ENCODE peak calls at places on chromosome 15, in eight cellular contexts. One of them, this sample, is unnamed.

GRCh38 chr15:82312611-82313349 is 36.5 kb downstream of the GOLGA6L10 start:
- DNase-seq in T-helper 2 cell: no peak
- DNase-seq in frontal cortex: no peak
- DNase-seq in H4: no peak
- DNase-seq in NCI-H460: no peak
- DNase-seq in activated naive CD4-positive, alpha-beta T cell treated with anti-CD3 and anti-CD28 coated beads, Interleukin-2, amount 10 ng/mL, durations not matched to agents 7 days and 5 days: no peak
- DNase-seq in hippocampal formation: no peak
- DNase-seq in T-helper 9 cell: no peak
- DNase-seq in this sample: no peak

GRCh38 chr15:49082960-49083359 is 36.7 kb upstream of the SECISBP2L start:
- DNase-seq in H4: no peak
- DNase-seq in T-helper 9 cell: no peak
- DNase-seq in hippocampal formation: no peak
- DNase-seq in T-helper 2 cell: no peak
- DNase-seq in NCI-H460: no peak
- DNase-seq in frontal cortex: no peak
- DNase-seq in activated naive CD4-positive, alpha-beta T cell treated with anti-CD3 and anti-CD28 coated beads, Interleukin-2, amount 10 ng/mL, durations not matched to agents 7 days and 5 days: no peak
- DNase-seq in this sample: no peak

GRCh38 chr15:38072507-38073277 is 138.3 kb downstream of the TMCO5A start:
- DNase-seq in T-helper 2 cell: no peak
- DNase-seq in hippocampal formation: peak; percentile 93
- DNase-seq in NCI-H460: peak; percentile 54
- DNase-seq in H4: peak; percentile 78
- DNase-seq in T-helper 9 cell: no peak
- DNase-seq in activated naive CD4-positive, alpha-beta T cell treated with anti-CD3 and anti-CD28 coated beads, Interleukin-2, amount 10 ng/mL, durations not matched to agents 7 days and 5 days: peak; percentile 27
- DNase-seq in frontal cortex: peak; percentile 76
- DNase-seq in this sample: peak; percentile 94

GRCh38 chr15:65033659-65034269 is 4.3 kb upstream of the MTFMT start:
- DNase-seq in H4: peak; percentile 39
- DNase-seq in frontal cortex: no peak
- DNase-seq in NCI-H460: peak; percentile 38
- DNase-seq in hippocampal formation: no peak
- DNase-seq in T-helper 2 cell: no peak
- DNase-seq in T-helper 9 cell: no peak
- DNase-seq in activated naive CD4-positive, alpha-beta T cell treated with anti-CD3 and anti-CD28 coated beads, Interleukin-2, amount 10 ng/mL, durations not matched to agents 7 days and 5 days: peak; percentile 57
- DNase-seq in this sample: peak; percentile 69

GRCh38 chr15:95291878-95292472 is 1038.5 kb upstream of the NR2F2 start:
- DNase-seq in T-helper 2 cell: no peak
- DNase-seq in H4: peak; percentile 25
- DNase-seq in hippocampal formation: no peak
- DNase-seq in activated naive CD4-positive, alpha-beta T cell treated with anti-CD3 and anti-CD28 coated beads, Interleukin-2, amount 10 ng/mL, durations not matched to agents 7 days and 5 days: no peak
- DNase-seq in frontal cortex: no peak
- DNase-seq in NCI-H460: peak; percentile 40
- DNase-seq in T-helper 9 cell: no peak
- DNase-seq in this sample: no peak

GRCh38 chr15:95556866-95557225 is 773.7 kb upstream of the NR2F2 start:
- DNase-seq in NCI-H460: no peak
- DNase-seq in hippocampal formation: no peak
- DNase-seq in T-helper 9 cell: no peak
- DNase-seq in T-helper 2 cell: no peak
- DNase-seq in frontal cortex: no peak
- DNase-seq in activated naive CD4-positive, alpha-beta T cell treated with anti-CD3 and anti-CD28 coated beads, Interleukin-2, amount 10 ng/mL, durations not matched to agents 7 days and 5 days: no peak
- DNase-seq in H4: no peak
- DNase-seq in this sample: no peak

GRCh38 chr15:73773428-73773827 is 20.3 kb upstream of the INSYN1 start:
- DNase-seq in NCI-H460: no peak
- DNase-seq in activated naive CD4-positive, alpha-beta T cell treated with anti-CD3 and anti-CD28 coated beads, Interleukin-2, amount 10 ng/mL, durations not matched to agents 7 days and 5 days: no peak
- DNase-seq in H4: no peak
- DNase-seq in hippocampal formation: no peak
- DNase-seq in T-helper 2 cell: no peak
- DNase-seq in T-helper 9 cell: no peak
- DNase-seq in frontal cortex: no peak
- DNase-seq in this sample: no peak

GRCh38 chr15:80990955-80991354 is 1.3 kb upstream of the MESD start:
- DNase-seq in H4: no peak
- DNase-seq in frontal cortex: no peak
- DNase-seq in T-helper 9 cell: no peak
- DNase-seq in hippocampal formation: no peak
- DNase-seq in activated naive CD4-positive, alpha-beta T cell treated with anti-CD3 and anti-CD28 coated beads, Interleukin-2, amount 10 ng/mL, durations not matched to agents 7 days and 5 days: no peak
- DNase-seq in NCI-H460: no peak
- DNase-seq in T-helper 2 cell: no peak
- DNase-seq in this sample: no peak

GRCh38 chr15:78384651-78385050 is 44.5 kb downstream of the CRABP1 start:
- DNase-seq in NCI-H460: no peak
- DNase-seq in activated naive CD4-positive, alpha-beta T cell treated with anti-CD3 and anti-CD28 coated beads, Interleukin-2, amount 10 ng/mL, durations not matched to agents 7 days and 5 days: no peak
- DNase-seq in frontal cortex: no peak
- DNase-seq in H4: no peak
- DNase-seq in T-helper 9 cell: no peak
- DNase-seq in hippocampal formation: no peak
- DNase-seq in T-helper 2 cell: no peak
- DNase-seq in this sample: no peak

GRCh38 chr15:40857601-40858351 is 13.9 kb downstream of the SPINT1 start:
- DNase-seq in NCI-H460: peak; percentile 63
- DNase-seq in T-helper 2 cell: peak; percentile 52
- DNase-seq in activated naive CD4-positive, alpha-beta T cell treated with anti-CD3 and anti-CD28 coated beads, Interleukin-2, amount 10 ng/mL, durations not matched to agents 7 days and 5 days: peak; percentile 86
- DNase-seq in H4: peak; percentile 55
- DNase-seq in frontal cortex: peak; percentile 58
- DNase-seq in T-helper 9 cell: peak; percentile 78
- DNase-seq in hippocampal formation: peak; percentile 51
- DNase-seq in this sample: peak; percentile 86

GRCh38 chr15:82044373-82045178 is 1.2 kb downstream of the MEX3B start:
- DNase-seq in T-helper 9 cell: peak; percentile 8
- DNase-seq in activated naive CD4-positive, alpha-beta T cell treated with anti-CD3 and anti-CD28 coated beads, Interleukin-2, amount 10 ng/mL, durations not matched to agents 7 days and 5 days: peak; percentile 67
- DNase-seq in NCI-H460: no peak
- DNase-seq in T-helper 2 cell: no peak
- DNase-seq in H4: no peak
- DNase-seq in hippocampal formation: no peak
- DNase-seq in frontal cortex: peak; percentile 57
- DNase-seq in this sample: peak; percentile 61

GRCh38 chr15:41332788-41333527 is at the start of gene NUSAP1:
- DNase-seq in NCI-H460: no peak
- DNase-seq in T-helper 2 cell: no peak
- DNase-seq in activated naive CD4-positive, alpha-beta T cell treated with anti-CD3 and anti-CD28 coated beads, Interleukin-2, amount 10 ng/mL, durations not matched to agents 7 days and 5 days: no peak
- DNase-seq in T-helper 9 cell: no peak
- DNase-seq in H4: no peak
- DNase-seq in hippocampal formation: no peak
- DNase-seq in frontal cortex: peak; percentile 22
- DNase-seq in this sample: no peak

GRCh38 chr15:76274226-76274625 is 37.0 kb downstream of the ETFA start:
- DNase-seq in hippocampal formation: no peak
- DNase-seq in H4: no peak
- DNase-seq in NCI-H460: no peak
- DNase-seq in frontal cortex: no peak
- DNase-seq in activated naive CD4-positive, alpha-beta T cell treated with anti-CD3 and anti-CD28 coated beads, Interleukin-2, amount 10 ng/mL, durations not matched to agents 7 days and 5 days: no peak
- DNase-seq in T-helper 9 cell: no peak
- DNase-seq in T-helper 2 cell: no peak
- DNase-seq in this sample: no peak

GRCh38 chr15:62365795-62366442 is 200.8 kb upstream of the C2CD4B start:
- DNase-seq in NCI-H460: no peak
- DNase-seq in activated naive CD4-positive, alpha-beta T cell treated with anti-CD3 and anti-CD28 coated beads, Interleukin-2, amount 10 ng/mL, durations not matched to agents 7 days and 5 days: no peak
- DNase-seq in T-helper 9 cell: no peak
- DNase-seq in frontal cortex: no peak
- DNase-seq in hippocampal formation: no peak
- DNase-seq in H4: peak; percentile 22
- DNase-seq in T-helper 2 cell: no peak
- DNase-seq in this sample: peak; percentile 32

GRCh38 chr15:27592036-27592725 is 506.9 kb downstream of the OCA2 start:
- DNase-seq in activated naive CD4-positive, alpha-beta T cell treated with anti-CD3 and anti-CD28 coated beads, Interleukin-2, amount 10 ng/mL, durations not matched to agents 7 days and 5 days: no peak
- DNase-seq in frontal cortex: no peak
- DNase-seq in NCI-H460: peak; percentile 24
- DNase-seq in hippocampal formation: no peak
- DNase-seq in H4: no peak
- DNase-seq in T-helper 2 cell: no peak
- DNase-seq in T-helper 9 cell: no peak
- DNase-seq in this sample: no peak

GRCh38 chr15:88542342-88542733 is 4.1 kb downstream of the DET1 start:
- DNase-seq in activated naive CD4-positive, alpha-beta T cell treated with anti-CD3 and anti-CD28 coated beads, Interleukin-2, amount 10 ng/mL, durations not matched to agents 7 days and 5 days: no peak
- DNase-seq in hippocampal formation: no peak
- DNase-seq in T-helper 9 cell: no peak
- DNase-seq in NCI-H460: no peak
- DNase-seq in frontal cortex: no peak
- DNase-seq in T-helper 2 cell: no peak
- DNase-seq in H4: no peak
- DNase-seq in this sample: no peak

GRCh38 chr15:31024330-31024729 is 32.9 kb upstream of the MTMR10 start:
- DNase-seq in activated naive CD4-positive, alpha-beta T cell treated with anti-CD3 and anti-CD28 coated beads, Interleukin-2, amount 10 ng/mL, durations not matched to agents 7 days and 5 days: no peak
- DNase-seq in T-helper 9 cell: no peak
- DNase-seq in H4: peak; percentile 64
- DNase-seq in hippocampal formation: no peak
- DNase-seq in T-helper 2 cell: no peak
- DNase-seq in NCI-H460: peak; percentile 75
- DNase-seq in frontal cortex: no peak
- DNase-seq in this sample: peak; percentile 27

GRCh38 chr15:40238927-40239591 is at the start of gene PAK6:
- DNase-seq in H4: peak; percentile 49
- DNase-seq in T-helper 2 cell: no peak
- DNase-seq in NCI-H460: peak; percentile 15
- DNase-seq in T-helper 9 cell: no peak
- DNase-seq in activated naive CD4-positive, alpha-beta T cell treated with anti-CD3 and anti-CD28 coated beads, Interleukin-2, amount 10 ng/mL, durations not matched to agents 7 days and 5 days: peak; percentile 45
- DNase-seq in hippocampal formation: no peak
- DNase-seq in frontal cortex: no peak
- DNase-seq in this sample: peak; percentile 40

GRCh38 chr15:57591822-57592367 is at the start of gene MYZAP:
- DNase-seq in hippocampal formation: no peak
- DNase-seq in NCI-H460: no peak
- DNase-seq in T-helper 9 cell: peak; percentile 3
- DNase-seq in T-helper 2 cell: no peak
- DNase-seq in frontal cortex: peak; percentile 56
- DNase-seq in H4: no peak
- DNase-seq in activated naive CD4-positive, alpha-beta T cell treated with anti-CD3 and anti-CD28 coated beads, Interleukin-2, amount 10 ng/mL, durations not matched to agents 7 days and 5 days: peak; percentile 74
- DNase-seq in this sample: peak; percentile 70

GRCh38 chr15:66946578-66947164 is 118.7 kb upstream of the SMAD3 start:
- DNase-seq in activated naive CD4-positive, alpha-beta T cell treated with anti-CD3 and anti-CD28 coated beads, Interleukin-2, amount 10 ng/mL, durations not matched to agents 7 days and 5 days: peak; percentile 80
- DNase-seq in H4: peak; percentile 67
- DNase-seq in T-helper 2 cell: peak; percentile 47
- DNase-seq in T-helper 9 cell: peak; percentile 62
- DNase-seq in frontal cortex: peak; percentile 37
- DNase-seq in NCI-H460: peak; percentile 75
- DNase-seq in hippocampal formation: peak; percentile 36
- DNase-seq in this sample: peak; percentile 91

GRCh38 chr15:50808728-50809127 is 43.2 kb upstream of the SPPL2A start:
- DNase-seq in activated naive CD4-positive, alpha-beta T cell treated with anti-CD3 and anti-CD28 coated beads, Interleukin-2, amount 10 ng/mL, durations not matched to agents 7 days and 5 days: no peak
- DNase-seq in T-helper 2 cell: no peak
- DNase-seq in NCI-H460: no peak
- DNase-seq in frontal cortex: no peak
- DNase-seq in hippocampal formation: no peak
- DNase-seq in T-helper 9 cell: no peak
- DNase-seq in H4: no peak
- DNase-seq in this sample: no peak

GRCh38 chr15:39077998-39078397 is 502.9 kb upstream of the THBS1 start:
- DNase-seq in activated naive CD4-positive, alpha-beta T cell treated with anti-CD3 and anti-CD28 coated beads, Interleukin-2, amount 10 ng/mL, durations not matched to agents 7 days and 5 days: no peak
- DNase-seq in frontal cortex: no peak
- DNase-seq in H4: no peak
- DNase-seq in hippocampal formation: no peak
- DNase-seq in NCI-H460: no peak
- DNase-seq in T-helper 2 cell: no peak
- DNase-seq in T-helper 9 cell: no peak
- DNase-seq in this sample: peak; percentile 29

GRCh38 chr15:74443100-74443909 is 9.5 kb upstream of the SEMA7A start:
- DNase-seq in NCI-H460: no peak
- DNase-seq in frontal cortex: no peak
- DNase-seq in T-helper 9 cell: no peak
- DNase-seq in T-helper 2 cell: no peak
- DNase-seq in hippocampal formation: no peak
- DNase-seq in H4: no peak
- DNase-seq in activated naive CD4-positive, alpha-beta T cell treated with anti-CD3 and anti-CD28 coated beads, Interleukin-2, amount 10 ng/mL, durations not matched to agents 7 days and 5 days: no peak
- DNase-seq in this sample: no peak

GRCh38 chr15:40984963-40985362 is 31.7 kb downstream of the CHAC1 start:
- DNase-seq in NCI-H460: no peak
- DNase-seq in T-helper 9 cell: no peak
- DNase-seq in hippocampal formation: no peak
- DNase-seq in T-helper 2 cell: no peak
- DNase-seq in activated naive CD4-positive, alpha-beta T cell treated with anti-CD3 and anti-CD28 coated beads, Interleukin-2, amount 10 ng/mL, durations not matched to agents 7 days and 5 days: no peak
- DNase-seq in frontal cortex: no peak
- DNase-seq in H4: no peak
- DNase-seq in this sample: peak; percentile 16

GRCh38 chr15:83129791-83130190 is 22.3 kb downstream of the TM6SF1 start:
- DNase-seq in T-helper 2 cell: no peak
- DNase-seq in frontal cortex: no peak
- DNase-seq in NCI-H460: no peak
- DNase-seq in H4: no peak
- DNase-seq in hippocampal formation: no peak
- DNase-seq in activated naive CD4-positive, alpha-beta T cell treated with anti-CD3 and anti-CD28 coated beads, Interleukin-2, amount 10 ng/mL, durations not matched to agents 7 days and 5 days: no peak
- DNase-seq in T-helper 9 cell: no peak
- DNase-seq in this sample: no peak

GRCh38 chr15:46576611-46577010 is 941.8 kb downstream of the SQOR start:
- DNase-seq in H4: no peak
- DNase-seq in frontal cortex: no peak
- DNase-seq in T-helper 2 cell: no peak
- DNase-seq in NCI-H460: no peak
- DNase-seq in hippocampal formation: no peak
- DNase-seq in T-helper 9 cell: no peak
- DNase-seq in activated naive CD4-positive, alpha-beta T cell treated with anti-CD3 and anti-CD28 coated beads, Interleukin-2, amount 10 ng/mL, durations not matched to agents 7 days and 5 days: no peak
- DNase-seq in this sample: no peak

GRCh38 chr15:62483817-62484216 is 318.7 kb upstream of the C2CD4B start:
- DNase-seq in T-helper 2 cell: no peak
- DNase-seq in T-helper 9 cell: no peak
- DNase-seq in frontal cortex: no peak
- DNase-seq in H4: no peak
- DNase-seq in activated naive CD4-positive, alpha-beta T cell treated with anti-CD3 and anti-CD28 coated beads, Interleukin-2, amount 10 ng/mL, durations not matched to agents 7 days and 5 days: no peak
- DNase-seq in NCI-H460: no peak
- DNase-seq in hippocampal formation: no peak
- DNase-seq in this sample: peak; percentile 79

GRCh38 chr15:34436956-34437442 is 609 bp downstream of the GOLGA8A start:
- DNase-seq in T-helper 9 cell: peak; percentile 42
- DNase-seq in T-helper 2 cell: peak; percentile 36
- DNase-seq in activated naive CD4-positive, alpha-beta T cell treated with anti-CD3 and anti-CD28 coated beads, Interleukin-2, amount 10 ng/mL, durations not matched to agents 7 days and 5 days: peak; percentile 45
- DNase-seq in NCI-H460: no peak
- DNase-seq in frontal cortex: no peak
- DNase-seq in H4: no peak
- DNase-seq in hippocampal formation: no peak
- DNase-seq in this sample: peak; percentile 29

GRCh38 chr15:40743921-40744809 is 10.9 kb downstream of the RMDN3 start:
- DNase-seq in T-helper 2 cell: peak; percentile 82
- DNase-seq in T-helper 9 cell: peak; percentile 55
- DNase-seq in hippocampal formation: no peak
- DNase-seq in activated naive CD4-positive, alpha-beta T cell treated with anti-CD3 and anti-CD28 coated beads, Interleukin-2, amount 10 ng/mL, durations not matched to agents 7 days and 5 days: peak; percentile 75
- DNase-seq in NCI-H460: no peak
- DNase-seq in H4: no peak
- DNase-seq in frontal cortex: no peak
- DNase-seq in this sample: no peak

GRCh38 chr15:55221090-55222011 is 24.6 kb upstream of the RSL24D1 start:
- DNase-seq in H4: peak; percentile 92
- DNase-seq in hippocampal formation: no peak
- DNase-seq in frontal cortex: no peak
- DNase-seq in T-helper 9 cell: no peak
- DNase-seq in activated naive CD4-positive, alpha-beta T cell treated with anti-CD3 and anti-CD28 coated beads, Interleukin-2, amount 10 ng/mL, durations not matched to agents 7 days and 5 days: no peak
- DNase-seq in T-helper 2 cell: peak; percentile 37
- DNase-seq in NCI-H460: peak; percentile 36
- DNase-seq in this sample: no peak

GRCh38 chr15:66488525-66488924 is 9.0 kb downstream of the SNAPC5 start:
- DNase-seq in T-helper 2 cell: no peak
- DNase-seq in NCI-H460: no peak
- DNase-seq in frontal cortex: no peak
- DNase-seq in T-helper 9 cell: no peak
- DNase-seq in activated naive CD4-positive, alpha-beta T cell treated with anti-CD3 and anti-CD28 coated beads, Interleukin-2, amount 10 ng/mL, durations not matched to agents 7 days and 5 days: no peak
- DNase-seq in hippocampal formation: no peak
- DNase-seq in H4: no peak
- DNase-seq in this sample: no peak

GRCh38 chr15:29131336-29132109 is 138.1 kb downstream of the NSMCE3 start:
- DNase-seq in T-helper 2 cell: no peak
- DNase-seq in NCI-H460: no peak
- DNase-seq in activated naive CD4-positive, alpha-beta T cell treated with anti-CD3 and anti-CD28 coated beads, Interleukin-2, amount 10 ng/mL, durations not matched to agents 7 days and 5 days: peak; percentile 1
- DNase-seq in T-helper 9 cell: no peak
- DNase-seq in frontal cortex: no peak
- DNase-seq in hippocampal formation: no peak
- DNase-seq in H4: no peak
- DNase-seq in this sample: no peak

GRCh38 chr15:80944818-80945217 is 44.8 kb downstream of the MESD start:
- DNase-seq in T-helper 2 cell: no peak
- DNase-seq in frontal cortex: no peak
- DNase-seq in NCI-H460: no peak
- DNase-seq in H4: no peak
- DNase-seq in hippocampal formation: no peak
- DNase-seq in T-helper 9 cell: no peak
- DNase-seq in activated naive CD4-positive, alpha-beta T cell treated with anti-CD3 and anti-CD28 coated beads, Interleukin-2, amount 10 ng/mL, durations not matched to agents 7 days and 5 days: no peak
- DNase-seq in this sample: no peak

This sample was measured in SJCRH30.